ENCODE peak calls at places on chromosomes 6 and 20, in five cellular contexts. K is SK-N-DZ, L is AG04450, U is body of pancreas, C is tibial artery. T is an unnamed sample.

GRCh38 chr20:15550116-15550870 is 1023.0 kb downstream of the KIF16B start:
- DNase-seq in L (no peak), U (no peak), C (no peak), K (no peak), T (no peak)

GRCh38 chr20:21609221-21609620 is 95.4 kb upstream of the NKX2-2 start:
- DNase-seq in L (no peak), U (no peak), C (no peak), K (no peak), T (no peak)

GRCh38 chr6:15368186-15368585 is 122.3 kb downstream of the JARID2 start:
- DNase-seq in C (no peak), K (no peak), L (no peak), U (no peak), T (no peak)

GRCh38 chr6:139636391-139636790 is 261.9 kb upstream of the CITED2 start:
- DNase-seq in C (no peak), K (no peak), U (no peak), L (no peak), T (no peak)

GRCh38 chr6:133705731-133706130 is 183.2 kb upstream of the TCF21 start:
- DNase-seq in C (no peak), L (no peak), U (no peak), K (no peak), T (peak; percentile 82)

GRCh38 chr6:141764388-141764787 is 368.3 kb upstream of the GJE1 start:
- DNase-seq in L (no peak), K (no peak), U (no peak), C (no peak), T (no peak)

GRCh38 chr20:23340524-23340923 is 10.1 kb upstream of the NXT1 start:
- DNase-seq in L (no peak), C (peak; percentile 75), K (peak; percentile 64), U (peak; percentile 61), T (no peak)

GRCh38 chr6:80181352-80182081 is 75.0 kb downstream of the BCKDHB start:
- DNase-seq in U (no peak), L (no peak), K (no peak), C (no peak), T (no peak)

GRCh38 chr6:66605011-66605410 is 898.0 kb upstream of the EYS start:
- DNase-seq in U (no peak), L (no peak), K (no peak), C (no peak), T (peak; percentile 9)

GRCh38 chr6:121285041-121285440 is 49.2 kb downstream of the TBC1D32 start:
- DNase-seq in K (no peak), U (no peak), C (no peak), L (no peak), T (peak; percentile 41)

GRCh38 chr6:141988954-141989705 is 143.6 kb upstream of the GJE1 start:
- DNase-seq in K (peak; percentile 38), C (no peak), L (peak; percentile 43), U (peak; percentile 23), T (peak; percentile 51)

GRCh38 chr20:53942121-53942816 is 128.1 kb downstream of the BCAS1 start:
- DNase-seq in L (no peak), K (no peak), C (no peak), U (no peak), T (no peak)

GRCh38 chr20:12949429-12949980 is 59.3 kb upstream of the SPTLC3 start:
- DNase-seq in C (no peak), K (no peak), U (no peak), L (no peak), T (no peak)

GRCh38 chr20:1509237-1509636 is 18.0 kb upstream of the SIRPB2 start:
- DNase-seq in K (no peak), L (no peak), U (no peak), C (no peak), T (no peak)

GRCh38 chr20:37315293-37316110 is 26.0 kb downstream of the MANBAL start:
- DNase-seq in U (peak; percentile 50), K (no peak), C (peak; percentile 82), L (peak; percentile 51), T (no peak)

GRCh38 chr6:111154981-111155380 is 67.7 kb downstream of the SLC16A10 start:
- DNase-seq in U (no peak), C (no peak), L (no peak), K (no peak), T (no peak)

GRCh38 chr20:17966432-17967312 is 1.9 kb downstream of the SNX5 start:
- DNase-seq in C (no peak), U (no peak), K (peak; percentile 29), L (no peak), T (no peak)

GRCh38 chr6:24887520-24887919 is 48.2 kb downstream of the RIPOR2 start:
- DNase-seq in U (no peak), K (no peak), L (no peak), C (no peak), T (no peak)

GRCh38 chr6:52992980-52993379 is 2.1 kb downstream of the GSTA4 start:
- DNase-seq in K (no peak), L (no peak), U (no peak), C (no peak), T (no peak)

GRCh38 chr20:20489054-20489453 is 121.2 kb downstream of the INSM1 start:
- DNase-seq in K (no peak), U (no peak), C (no peak), L (no peak), T (no peak)